ENCODE peak calls at places on chromosomes 12 and 14, in five cellular contexts. A is stimulated activated CD4-positive, alpha-beta T cell treated with anti-CD3 and anti-CD28 coated beads, Interleukin-1b, Interleukin-23, amount 100 ng/mL, for 1 hour; B is SK-N-SH; G is CD8-positive, alpha-beta T cell; K is Caco-2. V is an unnamed sample.

GRCh38 chr14:68981539-68981976 is 2.5 kb upstream of the ACTN1 start:
- DNase-seq in G (no peak), A (no peak), B (no peak), K (no peak), V (no peak)

GRCh38 chr14:68638056-68638816 is 154.6 kb downstream of the ZFP36L1 start:
- DNase-seq in B (no peak), G (no peak), A (no peak), K (peak), V (no peak)

GRCh38 chr12:73361156-73361866 is 1089.1 kb downstream of the TRHDE start:
- DNase-seq in K (no peak), A (no peak), B (no peak), G (no peak), V (no peak)

GRCh38 chr14:44966601-44967336 is 4.8 kb downstream of the TOGARAM1 start:
- DNase-seq in A (no peak), G (no peak), K (no peak), B (no peak), V (no peak)

GRCh38 chr12:117063162-117063911 is 35.9 kb downstream of the TESC start:
- DNase-seq in A (no peak), B (no peak), K (no peak), G (peak), V (peak)

GRCh38 chr12:54383041-54383609 is 1.4 kb downstream of the ZNF385A start:
- DNase-seq in G (no peak), A (no peak), B (no peak), K (no peak), V (no peak)

GRCh38 chr14:74469548-74470518 is 23.3 kb downstream of the NPC2 start:
- DNase-seq in B (no peak), G (no peak), A (no peak), K (no peak), V (no peak)

GRCh38 chr12:26091837-26092236 is 33.0 kb downstream of the BHLHE41 start:
- DNase-seq in B (peak), A (no peak), G (no peak), K (peak), V (no peak)

GRCh38 chr14:78606111-78606510 is 435.9 kb downstream of the NRXN3 start:
- DNase-seq in A (no peak), B (no peak), K (no peak), G (no peak), V (no peak)

GRCh38 chr14:52690983-52691760 is 4.2 kb downstream of the ERO1A start:
- DNase-seq in G (no peak), A (no peak), B (no peak), K (no peak), V (no peak)

GRCh38 chr12:119667577-119668314 is at the start of gene PRKAB1:
- DNase-seq in G (peak), B (peak), A (peak), K (peak), V (peak)

GRCh38 chr12:25950329-25951115 is 8.0 kb upstream of the RASSF8 start:
- DNase-seq in K (no peak), A (no peak), G (no peak), B (no peak), V (no peak)

GRCh38 chr14:73713804-73714655 is at the start of gene PNMA1:
- DNase-seq in G (peak), A (peak), K (peak), B (peak), V (peak)

GRCh38 chr12:64105026-64105425 is 117.1 kb downstream of the KICS2 start:
- DNase-seq in K (no peak), G (no peak), A (no peak), B (no peak), V (no peak)

GRCh38 chr14:49405291-49405690 is 180.9 kb downstream of the RPS29 start:
- DNase-seq in G (no peak), B (no peak), K (no peak), A (no peak), V (no peak)

GRCh38 chr14:70784886-70785285 is 24.4 kb downstream of the MAP3K9 start:
- DNase-seq in K (no peak), A (no peak), G (no peak), B (no peak), V (no peak)

GRCh38 chr12:47078733-47079364 is 572 bp upstream of the PCED1B start:
- DNase-seq in K (peak), A (no peak), G (peak), B (no peak), V (peak)